ENCODE peak calls at places on chromosomes 7 and 10, in four cellular contexts. M, U, I and C are unnamed samples.

GRCh38 chr7:129646369-129647021 is 35.0 kb downstream of the NRF1 start:
- DNase-seq in M (no peak), U (no peak), I (no peak), C (no peak)

GRCh38 chr7:101815826-101816488 is 1.5 kb upstream of the CUX1 start:
- DNase-seq in M (peak), U (peak), I (peak), C (no peak)

GRCh38 chr7:55094122-55094690 is 75.4 kb downstream of the EGFR start:
- DNase-seq in M (no peak), U (no peak), I (no peak), C (no peak)

GRCh38 chr7:82443801-82444219 is 233 bp upstream of the CACNA2D1 start:
- DNase-seq in M (no peak), U (no peak), I (no peak), C (no peak)

GRCh38 chr10:62163024-62163423 is 105.6 kb downstream of the RTKN2 start:
- DNase-seq in M (no peak), U (no peak), I (no peak), C (no peak)

GRCh38 chr10:63105811-63106755 is 27.0 kb upstream of the NRBF2 start:
- DNase-seq in M (peak), U (no peak), I (peak), C (no peak)

GRCh38 chr10:22338260-22338894 is 6.9 kb upstream of the SPAG6 start:
- DNase-seq in M (no peak), U (no peak), I (no peak), C (no peak)

GRCh38 chr7:75642810-75643486 is 95.8 kb downstream of the HIP1 start:
- DNase-seq in M (no peak), U (peak), I (peak), C (peak)

GRCh38 chr10:43090188-43090587 is 13.3 kb downstream of the RET start:
- DNase-seq in M (no peak), U (no peak), I (no peak), C (no peak)

GRCh38 chr10:26391701-26392695 is 46.1 kb upstream of the APBB1IP start:
- DNase-seq in M (no peak), U (no peak), I (no peak), C (no peak)

GRCh38 chr7:91302794-91303193 is 38.6 kb downstream of the FZD1 start:
- DNase-seq in M (no peak), U (no peak), I (no peak), C (no peak)

GRCh38 chr10:123148414-123149161 is 652 bp downstream of the HMX2 start:
- DNase-seq in M (no peak), U (no peak), I (no peak), C (no peak)

GRCh38 chr7:79403451-79403850 is 50.0 kb downstream of the MAGI2 start:
- DNase-seq in M (no peak), U (no peak), I (no peak), C (no peak)

GRCh38 chr10:5540080-5540479 is 15.3 kb downstream of the CALML3 start:
- DNase-seq in M (no peak), U (no peak), I (no peak), C (no peak)

GRCh38 chr7:134368851-134369533 is 52.3 kb upstream of the SLC35B4 start:
- DNase-seq in M (no peak), U (peak), I (no peak), C (no peak)

GRCh38 chr10:132403511-132404168 is 6.6 kb downstream of the PWWP2B start:
- DNase-seq in M (no peak), U (no peak), I (no peak), C (no peak)

GRCh38 chr10:12656518-12657142 is 307.3 kb downstream of the CAMK1D start:
- DNase-seq in M (no peak), U (peak), I (peak), C (no peak)

GRCh38 chr7:110853263-110853662 is 237.7 kb upstream of the LRRN3 start:
- DNase-seq in M (no peak), U (no peak), I (no peak), C (no peak)

GRCh38 chr10:3681642-3682554 is 103.1 kb downstream of the KLF6 start:
- DNase-seq in M (no peak), U (no peak), I (no peak), C (no peak)

GRCh38 chr7:39683216-39683845 is 60.0 kb downstream of the RALA start:
- DNase-seq in M (no peak), U (no peak), I (no peak), C (no peak)

GRCh38 chr10:90592903-90593302 is 264.9 kb downstream of the HTR7 start:
- DNase-seq in M (peak), U (peak), I (no peak), C (peak)

GRCh38 chr10:132582795-132583194 is 45.2 kb downstream of the INPP5A start:
- DNase-seq in M (no peak), U (no peak), I (no peak), C (no peak)

GRCh38 chr7:75072978-75073282 is 672 bp downstream of the RCC1L start:
- DNase-seq in M (no peak), U (peak), I (no peak), C (no peak)

GRCh38 chr7:135281363-135281949 is 47.8 kb downstream of the STRA8 start:
- DNase-seq in M (peak), U (peak), I (peak), C (peak)

GRCh38 chr10:112227331-112227961 is 43.9 kb upstream of the GPAM start:
- DNase-seq in M (no peak), U (peak), I (no peak), C (no peak)

GRCh38 chr7:3134715-3135114 is 91.0 kb upstream of the CARD11 start:
- DNase-seq in M (no peak), U (no peak), I (peak), C (no peak)

GRCh38 chr7:41691286-41691966 is 11.5 kb downstream of the INHBA start:
- DNase-seq in M (no peak), U (no peak), I (no peak), C (no peak)

GRCh38 chr10:3274414-3274813 is 101.8 kb upstream of the PITRM1 start:
- DNase-seq in M (no peak), U (no peak), I (no peak), C (no peak)

GRCh38 chr7:39291644-39292411 is 274.4 kb upstream of the YAE1 start:
- DNase-seq in M (no peak), U (no peak), I (no peak), C (no peak)

GRCh38 chr7:55081067-55081853 is 62.4 kb downstream of the EGFR start:
- DNase-seq in M (no peak), U (no peak), I (no peak), C (no peak)

GRCh38 chr7:141550694-141551079 is 523 bp upstream of the AGK start:
- DNase-seq in M (no peak), U (no peak), I (no peak), C (no peak)

GRCh38 chr7:141549582-141549981 is 1.6 kb upstream of the AGK start:
- DNase-seq in M (no peak), U (no peak), I (no peak), C (no peak)

GRCh38 chr7:141551773-141552162 is 558 bp downstream of the AGK start:
- DNase-seq in M (no peak), U (no peak), I (no peak), C (no peak)

DNA sequence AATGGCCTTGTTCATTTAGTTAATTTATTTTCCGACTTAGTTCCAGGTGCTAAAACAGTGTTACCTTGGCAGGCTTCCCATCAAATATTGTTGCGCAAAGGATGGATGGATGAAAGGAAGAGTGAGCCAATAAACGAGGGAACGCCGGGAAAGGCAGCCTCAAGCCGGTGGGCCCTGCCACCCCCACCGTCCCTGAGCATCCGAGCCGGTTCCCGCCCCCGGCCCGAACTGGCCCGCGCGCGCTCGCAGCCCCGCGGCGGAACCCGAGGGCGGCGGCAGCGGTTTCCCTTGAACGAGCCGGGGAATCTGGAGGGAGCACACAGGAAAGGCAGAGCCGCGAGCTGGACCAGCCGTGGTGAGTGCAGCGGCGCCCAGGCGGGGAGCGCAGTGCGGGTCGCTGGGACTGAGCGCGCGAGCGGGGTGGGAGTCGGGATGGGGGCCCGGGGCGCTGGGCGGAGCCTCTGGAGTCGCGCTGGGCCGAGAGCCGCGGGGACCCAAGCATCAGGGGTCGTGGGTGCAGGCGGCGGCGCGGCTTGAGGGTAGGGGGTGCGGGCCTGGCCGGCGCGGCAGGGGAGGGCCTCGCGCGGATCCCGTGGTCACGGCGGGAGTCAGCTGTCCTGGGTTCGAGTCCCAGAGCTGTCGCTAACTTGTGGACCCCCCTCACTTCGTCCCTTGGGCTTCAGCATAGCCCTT is at the start of gene AGK:
- DNase-seq in M (peak), U (peak), I (peak), C (no peak)
- H3K4me2 ChIP-seq in M (peak), U (peak), I (peak), C (peak)

DNA sequence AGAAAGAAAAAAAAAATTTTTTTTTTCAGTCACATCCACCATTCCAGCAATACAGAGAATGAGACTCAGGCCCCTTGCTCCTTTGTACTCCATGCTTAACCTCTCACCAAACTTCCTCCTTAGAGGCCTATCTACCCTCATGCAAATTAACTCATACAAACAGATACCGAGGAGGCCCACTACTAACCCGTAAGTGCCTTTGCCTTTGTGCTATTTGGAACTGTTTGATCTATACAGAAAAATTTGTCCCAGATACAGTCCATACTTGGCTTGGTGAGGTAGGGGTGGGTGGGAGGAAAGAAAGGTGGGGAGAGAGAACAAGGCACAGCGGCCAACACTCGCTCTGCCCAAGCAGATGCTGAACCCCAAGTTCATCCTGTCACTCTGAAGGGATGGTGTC is 87.8 kb upstream of the DUSP5 start:
- DNase-seq in M (no peak), U (no peak), I (no peak), C (no peak)
- TF ChIP-seq ATF2 in M (no peak), U (no peak), I (no peak), C (no peak)

GRCh38 chr7:158468225-158468624 is 119.4 kb downstream of the PTPRN2 start:
- DNase-seq in M (no peak), U (no peak), I (no peak), C (no peak)

GRCh38 chr7:158470336-158470735 is 117.3 kb downstream of the PTPRN2 start:
- DNase-seq in M (no peak), U (no peak), I (no peak), C (no peak)

GRCh38 chr7:158467562-158467961 is 120.1 kb downstream of the PTPRN2 start:
- DNase-seq in M (no peak), U (no peak), I (no peak), C (no peak)

GRCh38 chr7:158469396-158470051 is 118.1 kb downstream of the PTPRN2 start:
- DNase-seq in M (no peak), U (no peak), I (no peak), C (no peak)

DNA sequence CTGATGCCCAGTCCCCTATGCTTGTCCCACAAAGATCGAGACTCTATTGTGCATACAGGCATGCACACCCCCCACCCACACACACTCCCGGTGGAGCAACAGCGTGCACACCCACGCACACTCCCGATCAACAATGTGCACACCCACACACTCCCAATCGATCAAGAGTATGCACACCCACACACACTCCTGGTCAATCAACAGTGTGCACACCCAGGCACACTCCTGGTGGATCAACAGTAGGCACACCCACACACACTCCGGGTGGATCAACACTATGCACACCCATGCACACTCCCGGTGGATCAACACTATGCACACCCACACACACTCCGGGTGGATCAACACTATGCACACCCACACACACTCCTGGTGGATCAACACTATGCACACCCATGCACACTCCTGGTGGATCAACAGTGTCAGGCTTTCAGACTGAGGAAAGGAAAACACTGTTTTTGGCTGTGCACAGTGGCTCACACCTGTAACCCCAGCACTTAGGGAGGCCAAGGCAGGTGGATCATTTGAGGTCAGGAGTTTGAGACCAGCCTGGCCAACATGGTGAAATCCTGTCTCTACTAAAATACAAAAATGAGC is 118.8 kb downstream of the PTPRN2 start:
- DNase-seq in M (no peak), U (no peak), I (no peak), C (no peak)
- H3K4me2 ChIP-seq in M (peak), U (no peak), I (no peak), C (no peak)

GRCh38 chr10:124339951-124340760 is 78.6 kb downstream of the OAT start:
- DNase-seq in M (no peak), U (no peak), I (no peak), C (no peak)

GRCh38 chr10:124342821-124343170 is 75.9 kb downstream of the OAT start:
- DNase-seq in M (no peak), U (no peak), I (no peak), C (no peak)

GRCh38 chr10:124343351-124344265 is 75.1 kb downstream of the OAT start:
- DNase-seq in M (no peak), U (no peak), I (no peak), C (no peak)

GRCh38 chr10:124342136-124342820 is 76.4 kb downstream of the OAT start:
- DNase-seq in M (no peak), U (no peak), I (no peak), C (no peak)

GRCh38 chr10:124341768-124342135 is 77.0 kb downstream of the OAT start:
- DNase-seq in M (no peak), U (no peak), I (peak), C (peak)
- TF ChIP-seq ATF2 in M (no peak), U (no peak), I (no peak), C (no peak)

GRCh38 chr7:131627589-131628212 is 71.3 kb upstream of the PODXL start:
- DNase-seq in M (no peak), U (no peak), I (no peak), C (no peak)

GRCh38 chr7:131626643-131627042 is 70.2 kb upstream of the PODXL start:
- DNase-seq in M (no peak), U (no peak), I (no peak), C (no peak)

GRCh38 chr7:131628634-131629033 is 72.2 kb upstream of the PODXL start:
- DNase-seq in M (no peak), U (no peak), I (no peak), C (no peak)

GRCh38 chr7:131630427-131630826 is 74.0 kb upstream of the PODXL start:
- DNase-seq in M (no peak), U (no peak), I (no peak), C (no peak)

DNA sequence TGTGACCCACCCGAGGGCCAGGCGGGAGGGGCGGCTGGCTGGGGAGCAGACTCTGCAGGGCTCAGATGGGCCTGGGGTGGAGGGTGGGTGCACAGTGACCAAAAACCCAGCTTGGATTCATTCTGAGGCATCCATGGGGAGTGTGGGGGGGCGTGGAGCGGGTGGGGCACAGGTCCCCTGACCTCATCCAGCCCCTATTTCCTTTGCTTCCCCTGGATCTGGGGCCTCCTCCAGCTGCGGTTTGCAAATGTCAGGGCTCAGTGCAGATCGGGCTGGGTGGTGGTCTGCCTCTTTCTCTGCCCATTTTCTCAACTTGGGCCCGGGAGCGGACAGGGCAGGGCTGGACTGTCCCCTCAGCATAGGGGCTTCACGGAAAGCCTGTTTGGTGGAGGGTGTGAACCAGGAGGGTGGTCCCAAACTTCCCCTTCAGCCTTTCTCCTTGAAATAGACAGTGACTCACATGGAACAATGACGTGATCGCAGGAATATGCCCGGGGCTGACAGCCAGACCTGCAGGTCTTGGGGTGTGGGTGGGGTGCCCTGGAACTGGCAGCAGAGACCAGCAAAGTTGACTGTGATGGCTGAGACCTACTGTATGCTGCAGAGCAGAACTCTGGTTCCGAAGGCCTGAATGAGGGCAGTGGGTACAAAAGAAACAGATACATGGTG is 72.9 kb upstream of the PODXL start:
- DNase-seq in M (no peak), U (no peak), I (no peak), C (no peak)
- H3K4me2 ChIP-seq in M (no peak), U (no peak), I (no peak), C (no peak)